ENCODE peak calls at places on chromosomes 1 and 21, in six cellular contexts. One of them, this sample, is unnamed.

GRCh38 chr1:154237435-154237834 is 16.7 kb downstream of the UBAP2L start:
- DNase-seq in left ventricle myocardium inferior: no peak
- DNase-seq in aorta: no peak
- DNase-seq in neural progenitor cell: no peak
- DNase-seq in endodermal cell: no peak
- DNase-seq in PC-3: no peak
- DNase-seq in this sample: no peak

GRCh38 chr1:153697873-153698647 is 19.6 kb downstream of the NPR1 start:
- DNase-seq in left ventricle myocardium inferior: peak
- DNase-seq in aorta: peak
- DNase-seq in neural progenitor cell: no peak
- DNase-seq in endodermal cell: peak
- DNase-seq in PC-3: no peak
- DNase-seq in this sample: peak

GRCh38 chr1:118322369-118322768 is 137.3 kb upstream of the SPAG17 start:
- DNase-seq in left ventricle myocardium inferior: no peak
- DNase-seq in aorta: no peak
- DNase-seq in neural progenitor cell: no peak
- DNase-seq in endodermal cell: no peak
- DNase-seq in PC-3: no peak
- DNase-seq in this sample: no peak

GRCh38 chr1:40539338-40539737 is 7.9 kb downstream of the ZNF684 start:
- DNase-seq in left ventricle myocardium inferior: no peak
- DNase-seq in aorta: no peak
- DNase-seq in neural progenitor cell: no peak
- DNase-seq in endodermal cell: no peak
- DNase-seq in PC-3: no peak
- DNase-seq in this sample: no peak

GRCh38 chr1:8570435-8570834 is 247.0 kb downstream of the RERE start:
- DNase-seq in left ventricle myocardium inferior: no peak
- DNase-seq in aorta: no peak
- DNase-seq in neural progenitor cell: no peak
- DNase-seq in endodermal cell: no peak
- DNase-seq in PC-3: no peak
- DNase-seq in this sample: no peak

GRCh38 chr1:232629250-232630046 is 485 bp downstream of the SIPA1L2 start:
- DNase-seq in left ventricle myocardium inferior: peak
- DNase-seq in aorta: peak
- DNase-seq in neural progenitor cell: peak
- DNase-seq in endodermal cell: peak
- DNase-seq in PC-3: peak
- DNase-seq in this sample: peak

GRCh38 chr1:225603538-225604354 is 49.2 kb downstream of the ENAH start:
- DNase-seq in left ventricle myocardium inferior: no peak
- DNase-seq in aorta: no peak
- DNase-seq in neural progenitor cell: no peak
- DNase-seq in endodermal cell: no peak
- DNase-seq in PC-3: peak
- DNase-seq in this sample: no peak

GRCh38 chr21:35510294-35510693 is 461.2 kb upstream of the RUNX1 start:
- DNase-seq in left ventricle myocardium inferior: no peak
- DNase-seq in aorta: no peak
- DNase-seq in neural progenitor cell: no peak
- DNase-seq in endodermal cell: no peak
- DNase-seq in PC-3: no peak
- DNase-seq in this sample: no peak

GRCh38 chr1:19815801-19816736 is 986 bp upstream of the RNF186 start:
- DNase-seq in left ventricle myocardium inferior: no peak
- DNase-seq in aorta: no peak
- DNase-seq in neural progenitor cell: no peak
- DNase-seq in endodermal cell: no peak
- DNase-seq in PC-3: no peak
- DNase-seq in this sample: peak

GRCh38 chr1:115949156-115949555 is 27.2 kb upstream of the SLC22A15 start:
- DNase-seq in left ventricle myocardium inferior: no peak
- DNase-seq in aorta: no peak
- DNase-seq in neural progenitor cell: no peak
- DNase-seq in endodermal cell: no peak
- DNase-seq in PC-3: peak
- DNase-seq in this sample: no peak

GRCh38 chr1:241638091-241638682 is 2.0 kb downstream of the CHML start:
- DNase-seq in left ventricle myocardium inferior: no peak
- DNase-seq in aorta: no peak
- DNase-seq in neural progenitor cell: no peak
- DNase-seq in endodermal cell: no peak
- DNase-seq in PC-3: no peak
- DNase-seq in this sample: no peak

GRCh38 chr1:21644348-21644747 is 24.8 kb downstream of the RAP1GAP start:
- DNase-seq in left ventricle myocardium inferior: no peak
- DNase-seq in aorta: no peak
- DNase-seq in neural progenitor cell: no peak
- DNase-seq in endodermal cell: no peak
- DNase-seq in PC-3: no peak
- DNase-seq in this sample: no peak

GRCh38 chr1:167794043-167794442 is 72.3 kb downstream of the MPZL1 start:
- DNase-seq in left ventricle myocardium inferior: no peak
- DNase-seq in aorta: no peak
- DNase-seq in neural progenitor cell: no peak
- DNase-seq in endodermal cell: no peak
- DNase-seq in PC-3: peak
- DNase-seq in this sample: no peak

GRCh38 chr1:233972951-233973635 is 68.6 kb downstream of the SLC35F3 start:
- DNase-seq in left ventricle myocardium inferior: no peak
- DNase-seq in aorta: no peak
- DNase-seq in neural progenitor cell: no peak
- DNase-seq in endodermal cell: no peak
- DNase-seq in PC-3: peak
- DNase-seq in this sample: no peak

GRCh38 chr1:233972563-233972950 is 68.1 kb downstream of the SLC35F3 start:
- DNase-seq in left ventricle myocardium inferior: no peak
- DNase-seq in aorta: no peak
- DNase-seq in neural progenitor cell: no peak
- DNase-seq in endodermal cell: no peak
- DNase-seq in PC-3: peak
- DNase-seq in this sample: no peak

GRCh38 chr1:233981042-233981670 is 76.7 kb downstream of the SLC35F3 start:
- DNase-seq in left ventricle myocardium inferior: no peak
- DNase-seq in aorta: no peak
- DNase-seq in neural progenitor cell: no peak
- DNase-seq in endodermal cell: no peak
- DNase-seq in PC-3: no peak
- DNase-seq in this sample: no peak

GRCh38 chr1:233971753-233972152 is 67.3 kb downstream of the SLC35F3 start:
- DNase-seq in left ventricle myocardium inferior: no peak
- DNase-seq in aorta: no peak
- DNase-seq in neural progenitor cell: no peak
- DNase-seq in endodermal cell: no peak
- DNase-seq in PC-3: no peak
- DNase-seq in this sample: no peak

GRCh38 chr1:233975486-233975885 is 71.0 kb downstream of the SLC35F3 start:
- DNase-seq in left ventricle myocardium inferior: no peak
- DNase-seq in aorta: no peak
- DNase-seq in neural progenitor cell: no peak
- DNase-seq in endodermal cell: no peak
- DNase-seq in PC-3: no peak
- DNase-seq in this sample: no peak
- H3K27ac ChIP-seq in left ventricle myocardium inferior: no peak
- H3K27ac ChIP-seq in aorta: no peak
- H3K27ac ChIP-seq in neural progenitor cell: no peak
- H3K27ac ChIP-seq in endodermal cell: no peak
- H3K27ac ChIP-seq in PC-3: no peak
- H3K27ac ChIP-seq in this sample: no peak

GRCh38 chr1:113190930-113191329 is 117.9 kb downstream of the LRIG2 start:
- DNase-seq in left ventricle myocardium inferior: no peak
- DNase-seq in aorta: no peak
- DNase-seq in neural progenitor cell: no peak
- DNase-seq in endodermal cell: no peak
- DNase-seq in PC-3: no peak
- DNase-seq in this sample: no peak
- H3K27ac ChIP-seq in left ventricle myocardium inferior: no peak
- H3K27ac ChIP-seq in aorta: no peak
- H3K27ac ChIP-seq in neural progenitor cell: no peak
- H3K27ac ChIP-seq in endodermal cell: no peak
- H3K27ac ChIP-seq in PC-3: no peak
- H3K27ac ChIP-seq in this sample: no peak

GRCh38 chr1:1093610-1093943 is 19.5 kb upstream of the RNF223 start:
- DNase-seq in left ventricle myocardium inferior: no peak
- DNase-seq in aorta: no peak
- DNase-seq in neural progenitor cell: no peak
- DNase-seq in endodermal cell: no peak
- DNase-seq in PC-3: no peak
- DNase-seq in this sample: peak
- H3K27ac ChIP-seq in left ventricle myocardium inferior: no peak
- H3K27ac ChIP-seq in aorta: no peak
- H3K27ac ChIP-seq in neural progenitor cell: no peak
- H3K27ac ChIP-seq in endodermal cell: no peak
- H3K27ac ChIP-seq in PC-3: no peak
- H3K27ac ChIP-seq in this sample: no peak

GRCh38 chr1:187685338-187685737 is 856.6 kb downstream of the PLA2G4A start:
- DNase-seq in left ventricle myocardium inferior: no peak
- DNase-seq in aorta: no peak
- DNase-seq in neural progenitor cell: no peak
- DNase-seq in endodermal cell: no peak
- DNase-seq in PC-3: peak
- DNase-seq in this sample: no peak
- H3K27ac ChIP-seq in left ventricle myocardium inferior: no peak
- H3K27ac ChIP-seq in aorta: no peak
- H3K27ac ChIP-seq in neural progenitor cell: no peak
- H3K27ac ChIP-seq in endodermal cell: no peak
- H3K27ac ChIP-seq in PC-3: no peak
- H3K27ac ChIP-seq in this sample: no peak

GRCh38 chr1:67632356-67632755 is 52.6 kb upstream of the GADD45A start:
- DNase-seq in left ventricle myocardium inferior: no peak
- DNase-seq in aorta: no peak
- DNase-seq in neural progenitor cell: no peak
- DNase-seq in endodermal cell: no peak
- DNase-seq in PC-3: no peak
- DNase-seq in this sample: no peak

GRCh38 chr1:67634396-67634935 is 50.5 kb upstream of the GADD45A start:
- DNase-seq in left ventricle myocardium inferior: no peak
- DNase-seq in aorta: no peak
- DNase-seq in neural progenitor cell: no peak
- DNase-seq in endodermal cell: no peak
- DNase-seq in PC-3: no peak
- DNase-seq in this sample: no peak

GRCh38 chr1:67639336-67639735 is 45.7 kb upstream of the GADD45A start:
- DNase-seq in left ventricle myocardium inferior: no peak
- DNase-seq in aorta: no peak
- DNase-seq in neural progenitor cell: no peak
- DNase-seq in endodermal cell: no peak
- DNase-seq in PC-3: no peak
- DNase-seq in this sample: no peak

GRCh38 chr1:67632811-67633478 is 52.1 kb upstream of the GADD45A start:
- DNase-seq in left ventricle myocardium inferior: no peak
- DNase-seq in aorta: no peak
- DNase-seq in neural progenitor cell: no peak
- DNase-seq in endodermal cell: peak
- DNase-seq in PC-3: no peak
- DNase-seq in this sample: no peak

GRCh38 chr1:67635055-67635809 is 49.8 kb upstream of the GADD45A start:
- DNase-seq in left ventricle myocardium inferior: no peak
- DNase-seq in aorta: no peak
- DNase-seq in neural progenitor cell: no peak
- DNase-seq in endodermal cell: no peak
- DNase-seq in PC-3: no peak
- DNase-seq in this sample: no peak
- H3K27ac ChIP-seq in left ventricle myocardium inferior: no peak
- H3K27ac ChIP-seq in aorta: no peak
- H3K27ac ChIP-seq in neural progenitor cell: no peak
- H3K27ac ChIP-seq in endodermal cell: no peak
- H3K27ac ChIP-seq in PC-3: no peak
- H3K27ac ChIP-seq in this sample: no peak

DNA sequence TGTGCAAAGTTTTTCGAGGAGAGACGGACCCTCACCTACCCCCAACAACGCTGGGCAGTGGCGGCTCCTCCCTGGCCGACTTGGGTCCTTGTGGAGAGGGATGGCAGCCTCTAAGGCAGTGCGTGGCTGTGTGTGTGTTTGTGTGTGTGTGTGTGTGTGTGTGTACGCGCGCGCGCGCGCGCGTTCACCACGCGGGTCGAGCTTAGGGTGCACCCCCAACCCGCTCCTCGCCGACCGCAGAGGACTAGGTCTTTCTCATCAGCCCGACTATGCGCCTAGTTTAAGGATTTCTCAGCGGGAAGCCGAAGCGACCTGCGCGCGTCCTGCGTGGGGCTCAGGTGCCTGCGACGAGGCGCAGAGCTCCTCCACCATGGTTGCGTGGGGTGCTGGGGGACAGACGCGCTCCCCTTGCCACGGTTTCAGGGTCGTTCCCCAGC is 940 bp downstream of the SOX13 start:
- DNase-seq in left ventricle myocardium inferior: no peak
- DNase-seq in aorta: peak
- DNase-seq in neural progenitor cell: peak
- DNase-seq in endodermal cell: peak
- DNase-seq in PC-3: peak
- DNase-seq in this sample: no peak
- H3K27ac ChIP-seq in left ventricle myocardium inferior: peak
- H3K27ac ChIP-seq in aorta: no peak
- H3K27ac ChIP-seq in neural progenitor cell: no peak
- H3K27ac ChIP-seq in endodermal cell: no peak
- H3K27ac ChIP-seq in PC-3: peak
- H3K27ac ChIP-seq in this sample: peak

GRCh38 chr1:10509823-10510509 is 35.2 kb downstream of the PEX14 start:
- DNase-seq in left ventricle myocardium inferior: no peak
- DNase-seq in aorta: no peak
- DNase-seq in neural progenitor cell: no peak
- DNase-seq in endodermal cell: peak
- DNase-seq in PC-3: no peak
- DNase-seq in this sample: no peak
- H3K27ac ChIP-seq in left ventricle myocardium inferior: no peak
- H3K27ac ChIP-seq in aorta: no peak
- H3K27ac ChIP-seq in neural progenitor cell: no peak
- H3K27ac ChIP-seq in endodermal cell: no peak
- H3K27ac ChIP-seq in PC-3: peak
- H3K27ac ChIP-seq in this sample: peak

This sample was measured in lower lobe of right lung.